ENCODE peak calls at places on chromosomes 16 and 17, in seven cellular contexts. One of them, this sample, is unnamed.

GRCh38 chr17:37478187-37478586 is 11.5 kb upstream of the DUSP14 start:
- DNase-seq in ovary: no peak
- DNase-seq in OCI-LY7: no peak
- DNase-seq in CD8-positive, alpha-beta memory T cell: no peak
- DNase-seq in foreskin fibroblast: peak; percentile 65
- DNase-seq in AG04450: no peak
- DNase-seq in PC-9: no peak
- DNase-seq in this sample: no peak

GRCh38 chr16:48160575-48160974 is 4.8 kb upstream of the ABCC12 start:
- DNase-seq in ovary: no peak
- DNase-seq in OCI-LY7: no peak
- DNase-seq in CD8-positive, alpha-beta memory T cell: no peak
- DNase-seq in foreskin fibroblast: no peak
- DNase-seq in AG04450: no peak
- DNase-seq in PC-9: no peak
- DNase-seq in this sample: no peak

GRCh38 chr17:41301916-41302901 is at the start of gene KRTAP29-1:
- DNase-seq in ovary: no peak
- DNase-seq in OCI-LY7: no peak
- DNase-seq in CD8-positive, alpha-beta memory T cell: no peak
- DNase-seq in foreskin fibroblast: no peak
- DNase-seq in AG04450: no peak
- DNase-seq in PC-9: no peak
- DNase-seq in this sample: no peak

GRCh38 chr17:7260601-7261376 is 1.5 kb downstream of the CLDN7 start:
- DNase-seq in ovary: no peak
- DNase-seq in OCI-LY7: no peak
- DNase-seq in CD8-positive, alpha-beta memory T cell: peak; percentile 50
- DNase-seq in foreskin fibroblast: no peak
- DNase-seq in AG04450: no peak
- DNase-seq in PC-9: peak; percentile 91
- DNase-seq in this sample: peak; percentile 86

GRCh38 chr17:41976142-41976768 is 9.7 kb downstream of the CNP start:
- DNase-seq in ovary: peak; percentile 75
- DNase-seq in OCI-LY7: no peak
- DNase-seq in CD8-positive, alpha-beta memory T cell: no peak
- DNase-seq in foreskin fibroblast: no peak
- DNase-seq in AG04450: no peak
- DNase-seq in PC-9: no peak
- DNase-seq in this sample: no peak

GRCh38 chr17:10177921-10178788 is 20.3 kb downstream of the GAS7 start:
- DNase-seq in ovary: no peak
- DNase-seq in OCI-LY7: no peak
- DNase-seq in CD8-positive, alpha-beta memory T cell: no peak
- DNase-seq in foreskin fibroblast: no peak
- DNase-seq in AG04450: no peak
- DNase-seq in PC-9: no peak
- DNase-seq in this sample: no peak

GRCh38 chr16:49440156-49441065 is 66.8 kb downstream of the C16orf78 start:
- DNase-seq in ovary: peak; percentile 19
- DNase-seq in OCI-LY7: peak; percentile 71
- DNase-seq in CD8-positive, alpha-beta memory T cell: no peak
- DNase-seq in foreskin fibroblast: no peak
- DNase-seq in AG04450: no peak
- DNase-seq in PC-9: no peak
- DNase-seq in this sample: no peak

GRCh38 chr17:48228720-48229119 is 121.2 kb downstream of the SNX11 start:
- DNase-seq in ovary: no peak
- DNase-seq in OCI-LY7: no peak
- DNase-seq in CD8-positive, alpha-beta memory T cell: no peak
- DNase-seq in foreskin fibroblast: no peak
- DNase-seq in AG04450: no peak
- DNase-seq in PC-9: no peak
- DNase-seq in this sample: no peak

GRCh38 chr17:18257268-18257681 is 1.3 kb downstream of the FLII start:
- DNase-seq in ovary: peak; percentile 41
- DNase-seq in OCI-LY7: no peak
- DNase-seq in CD8-positive, alpha-beta memory T cell: no peak
- DNase-seq in foreskin fibroblast: no peak
- DNase-seq in AG04450: no peak
- DNase-seq in PC-9: peak; percentile 84
- DNase-seq in this sample: no peak

GRCh38 chr17:46821482-46822387 is 3.2 kb upstream of the WNT3 start:
- DNase-seq in ovary: no peak
- DNase-seq in OCI-LY7: no peak
- DNase-seq in CD8-positive, alpha-beta memory T cell: no peak
- DNase-seq in foreskin fibroblast: no peak
- DNase-seq in AG04450: no peak
- DNase-seq in PC-9: no peak
- DNase-seq in this sample: no peak

GRCh38 chr16:17334096-17334495 is 136.7 kb downstream of the XYLT1 start:
- DNase-seq in ovary: no peak
- DNase-seq in OCI-LY7: no peak
- DNase-seq in CD8-positive, alpha-beta memory T cell: no peak
- DNase-seq in foreskin fibroblast: peak; percentile 77
- DNase-seq in AG04450: peak; percentile 67
- DNase-seq in PC-9: no peak
- DNase-seq in this sample: no peak

GRCh38 chr17:1362964-1363363 is 37.1 kb downstream of the YWHAE start:
- DNase-seq in ovary: no peak
- DNase-seq in OCI-LY7: peak; percentile 57
- DNase-seq in CD8-positive, alpha-beta memory T cell: no peak
- DNase-seq in foreskin fibroblast: peak; percentile 48
- DNase-seq in AG04450: no peak
- DNase-seq in PC-9: no peak
- DNase-seq in this sample: peak; percentile 25

GRCh38 chr16:65101009-65101408 is 20.9 kb downstream of the CDH11 start:
- DNase-seq in ovary: no peak
- DNase-seq in OCI-LY7: no peak
- DNase-seq in CD8-positive, alpha-beta memory T cell: no peak
- DNase-seq in foreskin fibroblast: no peak
- DNase-seq in AG04450: no peak
- DNase-seq in PC-9: no peak
- DNase-seq in this sample: no peak

GRCh38 chr16:53614346-53614745 is 89.3 kb downstream of the RPGRIP1L start:
- DNase-seq in ovary: no peak
- DNase-seq in OCI-LY7: no peak
- DNase-seq in CD8-positive, alpha-beta memory T cell: no peak
- DNase-seq in foreskin fibroblast: no peak
- DNase-seq in AG04450: no peak
- DNase-seq in PC-9: no peak
- DNase-seq in this sample: no peak

GRCh38 chr17:38550661-38551060 is 55.1 kb downstream of the SRCIN1 start:
- DNase-seq in ovary: no peak
- DNase-seq in OCI-LY7: no peak
- DNase-seq in CD8-positive, alpha-beta memory T cell: no peak
- DNase-seq in foreskin fibroblast: peak; percentile 26
- DNase-seq in AG04450: no peak
- DNase-seq in PC-9: peak; percentile 44
- DNase-seq in this sample: no peak

GRCh38 chr16:87963400-87963799 is 12.2 kb downstream of the BANP start:
- DNase-seq in ovary: no peak
- DNase-seq in OCI-LY7: no peak
- DNase-seq in CD8-positive, alpha-beta memory T cell: peak; percentile 37
- DNase-seq in foreskin fibroblast: peak; percentile 85
- DNase-seq in AG04450: no peak
- DNase-seq in PC-9: no peak
- DNase-seq in this sample: no peak

GRCh38 chr16:69930117-69930776 is 20.9 kb upstream of the CLEC18A start:
- DNase-seq in ovary: peak; percentile 62
- DNase-seq in OCI-LY7: peak; percentile 68
- DNase-seq in CD8-positive, alpha-beta memory T cell: peak; percentile 32
- DNase-seq in foreskin fibroblast: peak; percentile 39
- DNase-seq in AG04450: no peak
- DNase-seq in PC-9: peak; percentile 32
- DNase-seq in this sample: peak; percentile 61

GRCh38 chr17:72380120-72380519 is 259.3 kb downstream of the SOX9 start:
- DNase-seq in ovary: no peak
- DNase-seq in OCI-LY7: no peak
- DNase-seq in CD8-positive, alpha-beta memory T cell: no peak
- DNase-seq in foreskin fibroblast: no peak
- DNase-seq in AG04450: no peak
- DNase-seq in PC-9: no peak
- DNase-seq in this sample: no peak

GRCh38 chr17:7462474-7463367 is 16.7 kb downstream of the ZBTB4 start:
- DNase-seq in ovary: no peak
- DNase-seq in OCI-LY7: no peak
- DNase-seq in CD8-positive, alpha-beta memory T cell: no peak
- DNase-seq in foreskin fibroblast: no peak
- DNase-seq in AG04450: no peak
- DNase-seq in PC-9: no peak
- DNase-seq in this sample: no peak

GRCh38 chr17:50482110-50482509 is 3.5 kb downstream of the RSAD1 start:
- DNase-seq in ovary: no peak
- DNase-seq in OCI-LY7: no peak
- DNase-seq in CD8-positive, alpha-beta memory T cell: no peak
- DNase-seq in foreskin fibroblast: no peak
- DNase-seq in AG04450: no peak
- DNase-seq in PC-9: no peak
- DNase-seq in this sample: no peak

GRCh38 chr16:74480150-74481029 is 59.1 kb upstream of the CLEC18B start:
- DNase-seq in ovary: no peak
- DNase-seq in OCI-LY7: no peak
- DNase-seq in CD8-positive, alpha-beta memory T cell: no peak
- DNase-seq in foreskin fibroblast: peak; percentile 17
- DNase-seq in AG04450: no peak
- DNase-seq in PC-9: peak; percentile 80
- DNase-seq in this sample: peak; percentile 92

GRCh38 chr16:3317315-3317999 is 12.2 kb downstream of the ZNF75A start:
- DNase-seq in ovary: no peak
- DNase-seq in OCI-LY7: no peak
- DNase-seq in CD8-positive, alpha-beta memory T cell: no peak
- DNase-seq in foreskin fibroblast: no peak
- DNase-seq in AG04450: no peak
- DNase-seq in PC-9: no peak
- DNase-seq in this sample: no peak

GRCh38 chr17:72423286-72423589 is 302.4 kb downstream of the SOX9 start:
- DNase-seq in ovary: no peak
- DNase-seq in OCI-LY7: no peak
- DNase-seq in CD8-positive, alpha-beta memory T cell: no peak
- DNase-seq in foreskin fibroblast: no peak
- DNase-seq in AG04450: no peak
- DNase-seq in PC-9: no peak
- DNase-seq in this sample: no peak

GRCh38 chr16:67036323-67036741 is 7.4 kb downstream of the CBFB start:
- DNase-seq in ovary: no peak
- DNase-seq in OCI-LY7: no peak
- DNase-seq in CD8-positive, alpha-beta memory T cell: no peak
- DNase-seq in foreskin fibroblast: no peak
- DNase-seq in AG04450: no peak
- DNase-seq in PC-9: no peak
- DNase-seq in this sample: no peak

GRCh38 chr17:68595496-68595895 is 5.7 kb downstream of the FAM20A start:
- DNase-seq in ovary: peak; percentile 57
- DNase-seq in OCI-LY7: no peak
- DNase-seq in CD8-positive, alpha-beta memory T cell: no peak
- DNase-seq in foreskin fibroblast: no peak
- DNase-seq in AG04450: no peak
- DNase-seq in PC-9: no peak
- DNase-seq in this sample: no peak

GRCh38 chr17:1577186-1577585 is 14.6 kb upstream of the PITPNA start:
- DNase-seq in ovary: peak; percentile 85
- DNase-seq in OCI-LY7: no peak
- DNase-seq in CD8-positive, alpha-beta memory T cell: no peak
- DNase-seq in foreskin fibroblast: peak; percentile 91
- DNase-seq in AG04450: peak; percentile 61
- DNase-seq in PC-9: peak; percentile 73
- DNase-seq in this sample: peak; percentile 70

GRCh38 chr17:15947331-15947730 is 2.4 kb downstream of the ADORA2B start:
- DNase-seq in ovary: no peak
- DNase-seq in OCI-LY7: no peak
- DNase-seq in CD8-positive, alpha-beta memory T cell: no peak
- DNase-seq in foreskin fibroblast: peak; percentile 40
- DNase-seq in AG04450: no peak
- DNase-seq in PC-9: peak; percentile 57
- DNase-seq in this sample: peak; percentile 77
- H3K4me3 ChIP-seq in ovary: no peak overlapping the region
- H3K4me3 ChIP-seq in OCI-LY7: no peak overlapping the region
- H3K4me3 ChIP-seq in CD8-positive, alpha-beta memory T cell: no peak overlapping the region
- H3K4me3 ChIP-seq in foreskin fibroblast: no peak overlapping the region
- H3K4me3 ChIP-seq in AG04450: peak overlapping the region; percentile 13
- H3K4me3 ChIP-seq in PC-9: peak overlapping the region; percentile 91
- H3K4me3 ChIP-seq in this sample: no peak overlapping the region

GRCh38 chr16:2158262-2158638 is 2.7 kb downstream of the TRAF7 start:
- DNase-seq in ovary: no peak
- DNase-seq in OCI-LY7: no peak
- DNase-seq in CD8-positive, alpha-beta memory T cell: no peak
- DNase-seq in foreskin fibroblast: no peak
- DNase-seq in AG04450: no peak
- DNase-seq in PC-9: no peak
- DNase-seq in this sample: no peak

GRCh38 chr16:2156849-2157224 is 1.3 kb downstream of the TRAF7 start:
- DNase-seq in ovary: no peak
- DNase-seq in OCI-LY7: no peak
- DNase-seq in CD8-positive, alpha-beta memory T cell: no peak
- DNase-seq in foreskin fibroblast: no peak
- DNase-seq in AG04450: no peak
- DNase-seq in PC-9: no peak
- DNase-seq in this sample: no peak

GRCh38 chr16:2160915-2161551 is 5.5 kb downstream of the TRAF7 start:
- DNase-seq in ovary: no peak
- DNase-seq in OCI-LY7: no peak
- DNase-seq in CD8-positive, alpha-beta memory T cell: no peak
- DNase-seq in foreskin fibroblast: no peak
- DNase-seq in AG04450: no peak
- DNase-seq in PC-9: no peak
- DNase-seq in this sample: peak; percentile 47

GRCh38 chr16:2157480-2158261 is 2.1 kb downstream of the TRAF7 start:
- DNase-seq in ovary: no peak
- DNase-seq in OCI-LY7: no peak
- DNase-seq in CD8-positive, alpha-beta memory T cell: no peak
- DNase-seq in foreskin fibroblast: no peak
- DNase-seq in AG04450: no peak
- DNase-seq in PC-9: peak; percentile 49
- DNase-seq in this sample: peak; percentile 70

GRCh38 chr16:2159052-2159838 is 3.7 kb downstream of the TRAF7 start:
- DNase-seq in ovary: peak; percentile 68
- DNase-seq in OCI-LY7: no peak
- DNase-seq in CD8-positive, alpha-beta memory T cell: no peak
- DNase-seq in foreskin fibroblast: no peak
- DNase-seq in AG04450: no peak
- DNase-seq in PC-9: peak; percentile 72
- DNase-seq in this sample: peak; percentile 77
- H3K4me3 ChIP-seq in ovary: peak overlapping the region; percentile 30
- H3K4me3 ChIP-seq in OCI-LY7: no peak overlapping the region
- H3K4me3 ChIP-seq in CD8-positive, alpha-beta memory T cell: no peak overlapping the region
- H3K4me3 ChIP-seq in foreskin fibroblast: no peak overlapping the region
- H3K4me3 ChIP-seq in AG04450: peak overlapping the region; percentile 32
- H3K4me3 ChIP-seq in PC-9: no peak overlapping the region
- H3K4me3 ChIP-seq in this sample: peak overlapping the region; percentile 17

GRCh38 chr17:2708585-2709172 is 2.9 kb downstream of the CLUH start:
- DNase-seq in ovary: peak; percentile 40
- DNase-seq in OCI-LY7: no peak
- DNase-seq in CD8-positive, alpha-beta memory T cell: no peak
- DNase-seq in foreskin fibroblast: no peak
- DNase-seq in AG04450: no peak
- DNase-seq in PC-9: no peak
- DNase-seq in this sample: no peak
- H3K4me3 ChIP-seq in ovary: no peak overlapping the region
- H3K4me3 ChIP-seq in OCI-LY7: peak overlapping the region; percentile 100
- H3K4me3 ChIP-seq in CD8-positive, alpha-beta memory T cell: no peak overlapping the region
- H3K4me3 ChIP-seq in foreskin fibroblast: no peak overlapping the region
- H3K4me3 ChIP-seq in AG04450: no peak overlapping the region
- H3K4me3 ChIP-seq in PC-9: peak overlapping the region; percentile 82
- H3K4me3 ChIP-seq in this sample: peak overlapping the region; percentile 87

GRCh38 chr16:8577678-8578304 is 12.5 kb downstream of the TMEM114 start:
- DNase-seq in ovary: no peak
- DNase-seq in OCI-LY7: no peak
- DNase-seq in CD8-positive, alpha-beta memory T cell: no peak
- DNase-seq in foreskin fibroblast: no peak
- DNase-seq in AG04450: no peak
- DNase-seq in PC-9: no peak
- DNase-seq in this sample: no peak
- H3K4me3 ChIP-seq in ovary: no peak overlapping the region
- H3K4me3 ChIP-seq in OCI-LY7: no peak overlapping the region
- H3K4me3 ChIP-seq in CD8-positive, alpha-beta memory T cell: no peak overlapping the region
- H3K4me3 ChIP-seq in foreskin fibroblast: no peak overlapping the region
- H3K4me3 ChIP-seq in AG04450: no peak overlapping the region
- H3K4me3 ChIP-seq in PC-9: no peak overlapping the region
- H3K4me3 ChIP-seq in this sample: no peak overlapping the region